ENCODE peak calls at places on chromosome 15, in eight cellular contexts. One of them, this sample, is unnamed. For H3K36me3, the result is how much of the 10 kb centered on the place peaks cover.

GRCh38 chr15:62853833-62854210 is 188.7 kb upstream of the TPM1 start:
- DNase-seq in astrocyte: no peak
- DNase-seq in body of pancreas: peak
- DNase-seq in GM23338: peak
- DNase-seq in IMR-90: no peak
- DNase-seq in HepG2: peak
- DNase-seq in adrenal gland: no peak
- DNase-seq in GM23248: no peak
- DNase-seq in this sample: no peak

GRCh38 chr15:69610858-69611257 is 158.2 kb downstream of the RPLP1 start:
- DNase-seq in adrenal gland: no peak
- DNase-seq in HepG2: no peak
- DNase-seq in body of pancreas: no peak
- DNase-seq in GM23248: no peak
- DNase-seq in astrocyte: no peak
- DNase-seq in GM23338: no peak
- DNase-seq in IMR-90: no peak
- DNase-seq in this sample: no peak

GRCh38 chr15:27250223-27250622 is 279.2 kb downstream of the GABRG3 start:
- DNase-seq in HepG2: no peak
- DNase-seq in adrenal gland: no peak
- DNase-seq in body of pancreas: no peak
- DNase-seq in GM23338: no peak
- DNase-seq in astrocyte: no peak
- DNase-seq in IMR-90: no peak
- DNase-seq in GM23248: peak
- DNase-seq in this sample: no peak

GRCh38 chr15:44157679-44158078 is 37.4 kb downstream of the FRMD5 start:
- DNase-seq in astrocyte: peak
- DNase-seq in IMR-90: peak
- DNase-seq in HepG2: peak
- DNase-seq in adrenal gland: no peak
- DNase-seq in body of pancreas: no peak
- DNase-seq in GM23338: no peak
- DNase-seq in GM23248: peak
- DNase-seq in this sample: no peak

GRCh38 chr15:64351265-64351664 is 4.7 kb downstream of the CSNK1G1 start:
- DNase-seq in HepG2: no peak
- DNase-seq in astrocyte: peak
- DNase-seq in GM23338: no peak
- DNase-seq in body of pancreas: no peak
- DNase-seq in adrenal gland: no peak
- DNase-seq in IMR-90: peak
- DNase-seq in GM23248: peak
- DNase-seq in this sample: no peak

GRCh38 chr15:85587707-85588441 is 206.9 kb downstream of the KLHL25 start:
- DNase-seq in GM23248: peak
- DNase-seq in astrocyte: peak
- DNase-seq in GM23338: no peak
- DNase-seq in body of pancreas: no peak
- DNase-seq in IMR-90: peak
- DNase-seq in adrenal gland: no peak
- DNase-seq in HepG2: no peak
- DNase-seq in this sample: no peak

GRCh38 chr15:95459288-95459687 is 871.2 kb upstream of the NR2F2 start:
- DNase-seq in GM23248: peak
- DNase-seq in GM23338: no peak
- DNase-seq in HepG2: no peak
- DNase-seq in astrocyte: no peak
- DNase-seq in IMR-90: no peak
- DNase-seq in adrenal gland: no peak
- DNase-seq in body of pancreas: no peak
- DNase-seq in this sample: no peak

GRCh38 chr15:77603616-77604406 is 28.9 kb downstream of the LINGO1 start:
- DNase-seq in astrocyte: no peak
- DNase-seq in adrenal gland: no peak
- DNase-seq in GM23248: no peak
- DNase-seq in body of pancreas: no peak
- DNase-seq in GM23338: no peak
- DNase-seq in HepG2: no peak
- DNase-seq in IMR-90: no peak
- DNase-seq in this sample: no peak

GRCh38 chr15:31397851-31398661 is 71.4 kb downstream of the KLF13 start:
- DNase-seq in HepG2: no peak
- DNase-seq in IMR-90: no peak
- DNase-seq in body of pancreas: no peak
- DNase-seq in GM23338: peak
- DNase-seq in astrocyte: no peak
- DNase-seq in GM23248: no peak
- DNase-seq in adrenal gland: no peak
- DNase-seq in this sample: no peak

GRCh38 chr15:32035285-32035684 is 5.0 kb downstream of the CHRNA7 start:
- DNase-seq in HepG2: no peak
- DNase-seq in adrenal gland: no peak
- DNase-seq in GM23338: no peak
- DNase-seq in astrocyte: no peak
- DNase-seq in body of pancreas: no peak
- DNase-seq in IMR-90: no peak
- DNase-seq in GM23248: no peak
- DNase-seq in this sample: no peak

GRCh38 chr15:74396146-74396438 is 28.6 kb upstream of the CYP11A1 start:
- DNase-seq in GM23338: no peak
- DNase-seq in GM23248: peak
- DNase-seq in IMR-90: no peak
- DNase-seq in HepG2: no peak
- DNase-seq in adrenal gland: no peak
- DNase-seq in body of pancreas: no peak
- DNase-seq in astrocyte: no peak
- DNase-seq in this sample: no peak

GRCh38 chr15:42786978-42787377 is 50.0 kb upstream of the CDAN1 start:
- DNase-seq in GM23338: no peak
- DNase-seq in GM23248: no peak
- DNase-seq in IMR-90: no peak
- DNase-seq in HepG2: no peak
- DNase-seq in body of pancreas: no peak
- DNase-seq in astrocyte: no peak
- DNase-seq in adrenal gland: no peak
- DNase-seq in this sample: no peak

DNA sequence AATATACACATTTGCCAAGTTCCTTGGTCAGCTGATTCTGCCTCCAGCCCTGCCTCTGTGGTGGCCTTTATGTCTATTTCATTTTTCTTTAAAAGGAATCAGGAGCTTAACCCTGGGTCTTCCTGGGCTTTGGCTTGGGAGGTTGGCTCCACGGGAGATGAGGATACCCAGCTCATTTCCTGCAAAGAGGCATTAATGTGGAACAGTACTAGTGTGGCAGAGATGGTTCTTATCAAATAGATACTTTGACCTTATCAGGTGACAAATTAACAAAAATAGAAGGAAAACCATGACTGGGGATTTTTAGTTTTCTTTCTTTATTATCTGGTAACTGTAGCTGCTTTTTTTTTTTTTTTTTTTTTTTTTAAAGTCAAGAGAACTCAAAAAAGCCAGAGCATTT is 42.8 kb downstream of the BBS4 start:
- DNase-seq in HepG2: no peak
- DNase-seq in astrocyte: no peak
- DNase-seq in IMR-90: no peak
- DNase-seq in adrenal gland: no peak
- DNase-seq in GM23248: no peak
- DNase-seq in body of pancreas: no peak
- DNase-seq in GM23338: no peak
- DNase-seq in this sample: no peak
- H3K4me3 ChIP-seq in HepG2: no peak
- H3K4me3 ChIP-seq in astrocyte: no peak
- H3K4me3 ChIP-seq in IMR-90: no peak
- H3K4me3 ChIP-seq in adrenal gland: no peak
- H3K4me3 ChIP-seq in GM23248: no peak
- H3K4me3 ChIP-seq in body of pancreas: no peak
- H3K4me3 ChIP-seq in GM23338: no peak
- H3K4me3 ChIP-seq in this sample: no peak

GRCh38 chr15:65579762-65580161 is 31.2 kb downstream of the INTS14 start:
- DNase-seq in astrocyte: no peak
- DNase-seq in adrenal gland: no peak
- DNase-seq in GM23338: no peak
- DNase-seq in HepG2: no peak
- DNase-seq in body of pancreas: no peak
- DNase-seq in GM23248: no peak
- DNase-seq in IMR-90: no peak
- DNase-seq in this sample: no peak
- H3K36me3 ChIP-seq in astrocyte: under half
- H3K36me3 ChIP-seq in adrenal gland: under half
- H3K36me3 ChIP-seq in GM23338: under half
- H3K36me3 ChIP-seq in HepG2: under half
- H3K36me3 ChIP-seq in body of pancreas: under half
- H3K36me3 ChIP-seq in GM23248: under half
- H3K36me3 ChIP-seq in IMR-90: under half
- H3K36me3 ChIP-seq in this sample: half or more

GRCh38 chr15:40282870-40283614 is at the start of gene ANKRD63:
- DNase-seq in body of pancreas: no peak
- DNase-seq in GM23338: peak
- DNase-seq in HepG2: no peak
- DNase-seq in GM23248: peak
- DNase-seq in astrocyte: no peak
- DNase-seq in IMR-90: no peak
- DNase-seq in adrenal gland: no peak
- DNase-seq in this sample: no peak
- H3K4me3 ChIP-seq in body of pancreas: peak
- H3K4me3 ChIP-seq in GM23338: peak
- H3K4me3 ChIP-seq in HepG2: peak
- H3K4me3 ChIP-seq in GM23248: peak
- H3K4me3 ChIP-seq in astrocyte: peak
- H3K4me3 ChIP-seq in IMR-90: peak
- H3K4me3 ChIP-seq in adrenal gland: no peak
- H3K4me3 ChIP-seq in this sample: peak

GRCh38 chr15:90892498-90893174 is 8.3 kb downstream of the FES start:
- DNase-seq in GM23248: no peak
- DNase-seq in IMR-90: no peak
- DNase-seq in astrocyte: no peak
- DNase-seq in adrenal gland: no peak
- DNase-seq in body of pancreas: no peak
- DNase-seq in GM23338: no peak
- DNase-seq in HepG2: no peak
- DNase-seq in this sample: no peak
- H3K36me3 ChIP-seq in GM23248: under half
- H3K36me3 ChIP-seq in IMR-90: under half
- H3K36me3 ChIP-seq in astrocyte: under half
- H3K36me3 ChIP-seq in adrenal gland: under half
- H3K36me3 ChIP-seq in body of pancreas: under half
- H3K36me3 ChIP-seq in GM23338: under half
- H3K36me3 ChIP-seq in HepG2: under half
- H3K36me3 ChIP-seq in this sample: under half